ENCODE peak calls at places on chromosomes 2 and 18, in eight cellular contexts. V is EL; T is foreskin fibroblast; O is IMR-90; M is Panc1; J is NCI-H1436; X is adipocyte; N is activated naive CD8-positive, alpha-beta T cell treated with anti-CD3 and anti-CD28 coated beads, Interleukin-2, amount 50 U/mL, for 24 hours. H is an unnamed sample.

GRCh38 chr18:22564036-22564435 is 146.3 kb upstream of the CTAGE1 start:
- DNase-seq in X (peak), N (no peak), J (no peak), T (no peak), M (no peak), O (peak), V (no peak), H (peak)

GRCh38 chr2:108377411-108377810 is 343 bp upstream of the SULT1C4 start:
- DNase-seq in X (peak), N (no peak), O (peak), J (no peak), M (no peak), T (peak), V (peak), H (peak)

GRCh38 chr2:176709541-176709951 is 440.3 kb downstream of the MTX2 start:
- DNase-seq in O (no peak), N (no peak), X (no peak), V (peak), T (peak), M (no peak), J (no peak), H (peak)

GRCh38 chr18:79682896-79683625 is 3.5 kb downstream of the CTDP1 start:
- DNase-seq in J (no peak), O (no peak), M (no peak), N (peak), V (no peak), X (no peak), T (no peak), H (no peak)

GRCh38 chr2:34670482-34670881 is 1071.4 kb upstream of the FAM98A start:
- DNase-seq in X (no peak), N (no peak), V (no peak), T (no peak), O (no peak), J (no peak), M (no peak), H (no peak)

GRCh38 chr18:25842665-25843064 is 247.7 kb downstream of the SS18 start:
- DNase-seq in O (no peak), M (no peak), J (no peak), T (no peak), V (no peak), X (no peak), N (no peak), H (no peak)

GRCh38 chr2:165305391-165306096 is 66.3 kb downstream of the SCN2A start:
- DNase-seq in V (no peak), X (no peak), N (no peak), O (no peak), M (no peak), T (no peak), J (no peak), H (peak)

GRCh38 chr2:2456721-2457120 is 125.6 kb upstream of the MYT1L start:
- DNase-seq in N (no peak), V (no peak), M (no peak), J (no peak), X (no peak), T (no peak), O (peak), H (no peak)

GRCh38 chr2:10133007-10133647 is 10.6 kb downstream of the RRM2 start:
- DNase-seq in J (no peak), V (peak), T (no peak), X (no peak), N (no peak), O (no peak), M (no peak), H (no peak)

GRCh38 chr2:122144884-122145283 is 389.4 kb downstream of the TSN start:
- DNase-seq in V (no peak), M (no peak), X (no peak), T (no peak), N (no peak), O (no peak), J (no peak), H (no peak)

GRCh38 chr2:196101325-196101981 is 32.8 kb upstream of the DNAH7 start:
- DNase-seq in T (peak), J (no peak), M (no peak), N (peak), X (no peak), O (peak), V (no peak), H (peak)

GRCh38 chr2:85470850-85471800 is 52.6 kb downstream of the SH2D6 start:
- DNase-seq in V (no peak), X (peak), N (peak), T (no peak), O (peak), J (no peak), M (no peak), H (no peak)

GRCh38 chr2:191977754-191978153 is 130.9 kb upstream of the CAVIN2 start:
- DNase-seq in J (no peak), O (no peak), X (no peak), T (no peak), M (no peak), V (peak), N (no peak), H (no peak)

GRCh38 chr18:47296462-47296861 is 45.0 kb upstream of the SKOR2 start:
- DNase-seq in J (no peak), N (no peak), M (no peak), V (no peak), T (no peak), X (no peak), O (no peak), H (no peak)

GRCh38 chr2:112664689-112665088 is 18.9 kb downstream of the SLC20A1 start:
- DNase-seq in M (no peak), T (no peak), V (no peak), O (no peak), X (no peak), N (no peak), J (no peak), H (no peak)

GRCh38 chr2:134453476-134453875 is 199.6 kb downstream of the MGAT5 start:
- DNase-seq in V (no peak), T (no peak), O (no peak), X (no peak), M (no peak), J (no peak), N (no peak), H (no peak)

GRCh38 chr18:39480494-39481245 is 1915.1 kb upstream of the CELF4 start:
- DNase-seq in J (no peak), O (peak), N (no peak), V (no peak), X (no peak), M (no peak), T (no peak), H (no peak)

GRCh38 chr2:215697496-215697895 is 261.6 kb upstream of the FN1 start:
- DNase-seq in T (no peak), M (no peak), V (no peak), X (no peak), J (no peak), O (no peak), N (no peak), H (no peak)

GRCh38 chr2:235968616-235969324 is 199.4 kb downstream of the GBX2 start:
- DNase-seq in N (no peak), X (no peak), O (no peak), J (peak), M (no peak), V (no peak), T (no peak), H (no peak)

GRCh38 chr18:56702946-56703345 is 51.8 kb downstream of the WDR7 start:
- DNase-seq in M (peak), X (peak), O (peak), J (peak), T (peak), N (peak), V (peak), H (peak)

GRCh38 chr18:11163668-11164067 is 14.3 kb upstream of the PIEZO2 start:
- DNase-seq in O (peak), M (no peak), N (no peak), J (no peak), T (no peak), V (no peak), X (no peak), H (no peak)

GRCh38 chr2:135773917-135774316 is 32.3 kb downstream of the UBXN4 start:
- DNase-seq in M (no peak), T (no peak), X (peak), V (peak), O (peak), N (no peak), J (no peak), H (no peak)

GRCh38 chr2:101012054-101012705 is 10.1 kb downstream of the RPL31 start:
- DNase-seq in J (no peak), N (no peak), M (no peak), O (peak), T (no peak), V (no peak), X (no peak), H (no peak)

GRCh38 chr2:147989809-147990403 is 30.6 kb downstream of the ORC4 start:
- DNase-seq in O (peak), X (peak), J (peak), T (peak), M (peak), N (no peak), V (peak), H (peak)

GRCh38 chr2:55857766-55858165 is 65.8 kb downstream of the EFEMP1 start:
- DNase-seq in X (no peak), N (no peak), V (no peak), O (no peak), J (no peak), T (no peak), M (no peak), H (no peak)

GRCh38 chr18:48340502-48340901 is 68.7 kb downstream of the ZBTB7C start:
- DNase-seq in J (no peak), T (no peak), M (no peak), O (no peak), N (no peak), V (no peak), X (no peak), H (no peak)

GRCh38 chr2:70961648-70961994 is 16.8 kb upstream of the ANKRD53 start:
- DNase-seq in J (no peak), N (no peak), T (no peak), V (no peak), X (no peak), M (no peak), O (no peak), H (no peak)

GRCh38 chr2:23390152-23390551 is 5.2 kb downstream of the KLHL29 start:
- DNase-seq in V (no peak), O (no peak), J (no peak), N (no peak), X (no peak), M (no peak), T (no peak), H (no peak)

GRCh38 chr2:7456762-7457161 is 539.5 kb downstream of the RNF144A start:
- DNase-seq in M (no peak), N (no peak), X (no peak), J (no peak), T (no peak), O (no peak), V (no peak), H (no peak)

GRCh38 chr2:209181984-209182383 is 241.9 kb upstream of the MAP2 start:
- DNase-seq in X (no peak), T (no peak), V (no peak), M (no peak), N (no peak), O (no peak), J (no peak), H (no peak)

GRCh38 chr2:207467716-207468347 is 61.9 kb upstream of the CREB1 start:
- DNase-seq in X (peak), M (no peak), T (peak), J (no peak), N (no peak), V (peak), O (peak), H (peak)

GRCh38 chr2:226661789-226662545 is 137.7 kb downstream of the IRS1 start:
- DNase-seq in N (no peak), T (peak), M (peak), J (no peak), X (peak), O (peak), V (peak), H (peak)

GRCh38 chr18:62131305-62131909 is 55.4 kb downstream of the PIGN start:
- DNase-seq in N (peak), J (peak), O (peak), V (peak), M (peak), T (peak), X (peak), H (peak)

GRCh38 chr2:17894005-17894404 is 15.5 kb downstream of the KCNS3 start:
- DNase-seq in O (peak), M (no peak), V (no peak), J (no peak), T (no peak), N (no peak), X (no peak), H (no peak)

GRCh38 chr2:201798252-201798918 is 8.0 kb upstream of the CDK15 start:
- DNase-seq in O (peak), M (peak), J (no peak), T (peak), N (no peak), X (peak), V (peak), H (peak)

GRCh38 chr2:129164220-129164619 is 815.2 kb upstream of the RAB6C start:
- DNase-seq in V (no peak), O (no peak), T (no peak), X (no peak), M (no peak), J (no peak), N (no peak), H (no peak)

GRCh38 chr2:240613781-240614180 is 11.5 kb upstream of the GPR35 start:
- DNase-seq in X (no peak), O (no peak), T (no peak), N (no peak), J (no peak), V (no peak), M (no peak), H (no peak)

GRCh38 chr18:26022585-26022984 is 67.8 kb downstream of the SS18 start:
- DNase-seq in X (no peak), N (no peak), J (no peak), O (no peak), M (no peak), V (no peak), T (no peak), H (no peak)

GRCh38 chr2:70977605-70978205 is 725 bp upstream of the ANKRD53 start:
- DNase-seq in O (peak), T (peak), N (no peak), M (no peak), J (peak), X (peak), V (peak), H (peak)

GRCh38 chr2:98902209-98903063 is 33.6 kb downstream of the CRACDL start:
- DNase-seq in N (no peak), J (no peak), O (no peak), T (no peak), M (no peak), V (no peak), X (no peak), H (no peak)